ENCODE peak calls at places on chromosomes 5 and 9, in six cellular contexts. K is CD8-positive, alpha-beta T cell; A is fibroblast of lung; V is psoas muscle; L is naive thymus-derived CD4-positive, alpha-beta T cell; I is left ventricle myocardium inferior. P is an unnamed sample.

GRCh38 chr5:115758356-115758755 is 58.1 kb downstream of the CDO1 start:
- DNase-seq in A (no peak), I (no peak), V (no peak), K (no peak), L (no peak), P (no peak)

GRCh38 chr5:65796917-65797316 is 74.9 kb downstream of the NLN start:
- DNase-seq in K (no peak), V (no peak), A (no peak), I (no peak), L (no peak), P (no peak)

GRCh38 chr5:106966686-106967315 is 703.9 kb downstream of the EFNA5 start:
- DNase-seq in I (no peak), V (no peak), A (no peak), K (no peak), L (no peak), P (no peak)

GRCh38 chr5:147223951-147224791 is 10.7 kb upstream of the STK32A start:
- DNase-seq in I (no peak), A (peak), V (no peak), L (no peak), K (no peak), P (no peak)

GRCh38 chr5:103745353-103746065 is 182.9 kb upstream of the NUDT12 start:
- DNase-seq in K (no peak), A (peak), V (no peak), L (no peak), I (no peak), P (no peak)

GRCh38 chr5:172266676-172267092 is 16.9 kb downstream of the UBTD2 start:
- DNase-seq in A (peak), K (no peak), I (no peak), V (no peak), L (no peak), P (no peak)

GRCh38 chr9:126508171-126508591 is 105.5 kb upstream of the LMX1B start:
- DNase-seq in A (no peak), I (no peak), K (no peak), L (no peak), V (no peak), P (no peak)

GRCh38 chr9:6676254-6676928 is 30.9 kb upstream of the GLDC start:
- DNase-seq in L (no peak), K (no peak), V (no peak), A (no peak), I (no peak), P (no peak)

GRCh38 chr5:1011226-1011631 is 2.6 kb downstream of the NKD2 start:
- DNase-seq in L (peak), A (no peak), I (peak), K (peak), V (peak), P (no peak)

GRCh38 chr9:93085676-93086075 is 10.3 kb upstream of the CARD19 start:
- DNase-seq in K (no peak), V (no peak), I (no peak), L (no peak), A (no peak), P (no peak)

GRCh38 chr5:1768283-1769000 is 31.2 kb downstream of the MRPL36 start:
- DNase-seq in K (no peak), L (no peak), I (no peak), V (no peak), A (no peak), P (no peak)

GRCh38 chr5:150394103-150394502 is 18.6 kb downstream of the CD74 start:
- DNase-seq in A (no peak), I (no peak), V (no peak), K (no peak), L (no peak), P (no peak)

GRCh38 chr5:35029333-35029732 is 18.4 kb downstream of the AGXT2 start:
- DNase-seq in I (no peak), K (no peak), V (no peak), L (no peak), A (peak), P (no peak)

GRCh38 chr5:165808358-165808757 is 2302.9 kb downstream of the MAT2B start:
- DNase-seq in L (no peak), V (no peak), A (no peak), K (no peak), I (no peak), P (no peak)

GRCh38 chr5:172573986-172574844 is 66.8 kb upstream of the NEURL1B start:
- DNase-seq in I (peak), A (no peak), L (no peak), K (no peak), V (no peak), P (no peak)

GRCh38 chr5:127019928-127020327 is 10.4 kb downstream of the MARCHF3 start:
- DNase-seq in L (no peak), A (no peak), V (no peak), I (no peak), K (no peak), P (no peak)

GRCh38 chr9:70046274-70047070 is 2.8 kb downstream of the MAMDC2 start:
- DNase-seq in A (no peak), K (no peak), L (no peak), I (peak), V (no peak), P (no peak)

GRCh38 chr9:129439242-129439641 is 181.7 kb downstream of the C9orf50 start:
- DNase-seq in I (no peak), K (no peak), A (no peak), L (no peak), V (no peak), P (no peak)

GRCh38 chr9:129435272-129435671 is 185.6 kb downstream of the C9orf50 start:
- DNase-seq in I (no peak), K (no peak), L (no peak), A (no peak), V (no peak), P (no peak)

GRCh38 chr9:129435996-129436676 is 184.8 kb downstream of the C9orf50 start:
- DNase-seq in K (no peak), A (no peak), L (no peak), I (no peak), V (no peak), P (no peak)

GRCh38 chr9:129437626-129438323 is 183.1 kb downstream of the C9orf50 start:
- DNase-seq in V (no peak), I (no peak), A (no peak), K (no peak), L (no peak), P (peak)

DNA sequence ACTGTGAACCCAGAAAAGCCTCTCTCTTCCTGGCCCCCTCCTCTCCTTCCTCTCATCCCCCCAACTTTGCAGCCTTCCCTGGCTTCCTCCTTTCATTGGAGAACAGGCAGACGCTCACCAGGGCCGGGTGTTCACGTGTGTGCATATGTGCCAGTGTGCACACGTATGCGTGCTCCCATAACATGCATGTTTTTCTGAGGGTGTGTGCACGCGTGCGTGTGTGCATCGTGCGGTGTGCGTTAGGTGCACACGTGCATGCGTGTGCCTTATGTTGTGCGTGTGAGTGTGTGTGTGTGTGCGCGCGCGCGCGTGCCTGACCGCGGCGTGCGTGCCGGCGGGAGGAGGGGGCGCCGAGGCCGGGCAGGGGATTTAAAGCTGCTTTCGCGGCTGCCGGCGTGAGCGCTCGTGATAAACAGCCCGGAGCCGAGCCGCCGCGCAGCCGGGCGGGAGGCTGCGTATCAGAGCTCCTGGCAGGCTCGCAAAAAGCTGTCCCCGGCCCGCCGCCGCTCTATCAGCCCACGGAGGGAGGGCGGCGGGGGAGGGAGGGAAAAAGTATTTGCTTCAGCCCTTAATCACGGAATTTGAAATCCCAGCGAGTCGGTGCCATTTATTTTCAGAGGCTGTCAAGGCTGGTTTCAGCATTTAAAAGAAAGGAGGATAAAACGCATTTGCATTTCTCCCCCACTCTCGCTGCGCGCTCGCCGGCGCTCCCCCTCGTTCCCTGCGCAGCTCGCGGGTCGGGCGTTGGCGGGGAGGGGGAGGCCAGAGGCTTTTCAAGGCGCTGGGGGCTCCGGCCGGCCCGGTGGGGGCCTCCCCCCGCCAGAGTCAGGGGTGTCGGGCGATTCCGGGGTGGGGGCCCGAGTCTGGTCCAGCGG is 183.9 kb downstream of the C9orf50 start:
- DNase-seq in A (peak), L (peak), V (peak), K (peak), I (peak), P (peak)
- H3K27ac ChIP-seq in A (no peak), L (peak), V (no peak), K (no peak), I (peak), P (peak)

DNA sequence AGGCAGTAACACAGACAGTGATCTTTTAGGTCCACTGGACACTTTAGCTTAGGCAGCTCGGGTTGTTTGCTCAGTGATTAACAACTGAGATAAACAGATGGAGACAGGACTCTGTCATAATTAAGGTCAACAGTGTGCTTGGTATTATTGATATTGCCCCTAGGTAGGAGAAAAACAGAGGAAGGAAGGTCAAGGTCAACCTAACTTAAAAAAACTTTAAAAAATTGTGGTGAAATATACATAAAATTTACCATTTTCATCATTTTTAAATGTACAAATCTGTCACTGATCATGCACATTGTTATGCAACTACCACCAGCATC is 2.1 kb upstream of the HSPA4 start:
- DNase-seq in I (no peak), K (no peak), L (no peak), A (no peak), V (no peak), P (no peak)
- H3K27ac ChIP-seq in I (peak), K (no peak), L (peak), A (no peak), V (peak), P (no peak)

DNA sequence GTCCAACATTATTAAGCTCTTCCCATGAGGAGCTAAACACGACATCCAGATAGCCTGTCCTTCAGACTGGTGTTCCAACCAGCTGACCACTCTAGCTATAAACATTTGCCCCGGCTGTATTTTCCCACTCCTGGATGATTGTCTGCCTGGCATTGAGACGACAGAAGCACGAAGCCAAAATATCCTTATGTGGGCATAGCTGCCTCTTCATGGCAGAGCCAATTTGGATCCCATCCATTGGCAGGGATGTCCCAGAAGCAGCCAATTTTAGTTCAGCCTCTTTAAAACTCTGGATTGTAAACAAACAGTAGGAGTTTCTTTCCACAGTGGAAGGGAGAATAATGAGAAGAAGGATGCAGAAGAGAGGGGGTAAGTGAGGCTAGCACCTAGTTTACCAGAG is 507.6 kb downstream of the CETN3 start:
- DNase-seq in I (no peak), A (peak), V (no peak), L (no peak), K (no peak), P (no peak)
- H3K27ac ChIP-seq in I (peak), A (no peak), V (peak), L (no peak), K (no peak), P (no peak)

GRCh38 chr9:131734165-131734610 is 5.7 kb downstream of the RAPGEF1 start:
- DNase-seq in V (peak), K (peak), A (no peak), I (peak), L (peak), P (no peak)
- H3K27ac ChIP-seq in V (peak), K (peak), A (peak), I (peak), L (peak), P (no peak)

P was measured in substantia nigra.